ENCODE peak calls at places on chromosome 2, in ten cellular contexts. R, E, H, S, C, D, Y, J, K and G are unnamed samples.

GRCh38 chr2:8627019-8627691 is 54.7 kb upstream of the ID2 start:
- DNase-seq in H (peak; percentile 70), E (peak; percentile 64), J (no peak), C (no peak), D (no peak), R (peak; percentile 70), S (no peak), K (no peak), Y (no peak), G (no peak)

GRCh38 chr2:136765736-136766323 is 485 bp downstream of the THSD7B start:
- DNase-seq in Y (no peak), J (no peak), S (no peak), H (peak; percentile 49), R (peak; percentile 13), D (no peak), E (no peak), C (no peak), K (no peak), G (no peak)

GRCh38 chr2:234243871-234244565 is 193.5 kb downstream of the SPP2 start:
- DNase-seq in E (no peak), D (no peak), R (no peak), K (no peak), J (no peak), C (no peak), S (no peak), H (no peak), Y (no peak), G (peak; percentile 47)

GRCh38 chr2:16005389-16005788 is 65.0 kb downstream of the MYCN start:
- DNase-seq in C (no peak), R (no peak), D (no peak), S (no peak), H (no peak), J (no peak), K (no peak), E (no peak), Y (no peak), G (no peak)

GRCh38 chr2:41716497-41716896 is 331.3 kb upstream of the PKDCC start:
- DNase-seq in J (no peak), D (no peak), C (no peak), K (no peak), Y (no peak), S (no peak), R (no peak), E (no peak), H (no peak), G (no peak)

GRCh38 chr2:21256006-21256405 is 132.2 kb downstream of the TDRD15 start:
- DNase-seq in Y (no peak), C (no peak), J (no peak), S (peak; percentile 75), E (peak; percentile 45), H (no peak), K (no peak), R (no peak), D (no peak), G (peak; percentile 53)

GRCh38 chr2:168700615-168701245 is 101.7 kb upstream of the NOSTRIN start:
- DNase-seq in S (no peak), D (no peak), J (no peak), K (no peak), C (no peak), H (peak; percentile 51), E (peak; percentile 59), Y (no peak), R (no peak), G (no peak)

GRCh38 chr2:88265352-88265960 is 95.3 kb downstream of the THNSL2 start:
- DNase-seq in H (no peak), C (no peak), S (peak; percentile 29), E (no peak), R (peak; percentile 51), D (no peak), J (no peak), Y (no peak), K (no peak), G (peak; percentile 25)

GRCh38 chr2:148577845-148578492 is 66.6 kb upstream of the EPC2 start:
- DNase-seq in R (no peak), Y (no peak), J (no peak), H (no peak), E (no peak), S (no peak), K (no peak), D (no peak), C (no peak), G (no peak)

GRCh38 chr2:114550895-114551793 is 108.7 kb downstream of the DPP10 start:
- DNase-seq in E (peak; percentile 76), K (no peak), C (no peak), Y (peak; percentile 40), H (no peak), R (peak; percentile 79), D (no peak), S (peak; percentile 48), J (no peak), G (peak; percentile 40)

GRCh38 chr2:10447300-10448207 is 573 bp downstream of the ODC1 start:
- DNase-seq in J (no peak), S (no peak), D (no peak), K (no peak), E (peak; percentile 69), C (peak; percentile 55), Y (no peak), H (no peak), R (peak; percentile 61), G (peak; percentile 30)

GRCh38 chr2:121709776-121710469 is 26.8 kb downstream of the NIFK start:
- DNase-seq in E (no peak), R (no peak), C (no peak), K (no peak), Y (no peak), J (no peak), S (no peak), D (no peak), H (no peak), G (no peak)

GRCh38 chr2:47536696-47537095 is 133.7 kb downstream of the MSH2 start:
- DNase-seq in S (no peak), Y (no peak), C (no peak), K (no peak), E (no peak), J (no peak), R (no peak), H (no peak), D (no peak), G (no peak)

GRCh38 chr2:47541848-47542450 is 139.0 kb downstream of the MSH2 start:
- DNase-seq in C (no peak), R (no peak), K (no peak), S (no peak), H (no peak), D (no peak), E (no peak), J (no peak), Y (no peak), G (no peak)

GRCh38 chr2:47535991-47536390 is 133.0 kb downstream of the MSH2 start:
- DNase-seq in H (no peak), K (no peak), C (no peak), S (no peak), D (no peak), J (no peak), Y (no peak), E (no peak), R (no peak), G (peak; percentile 41)

GRCh38 chr2:47535073-47535472 is 132.1 kb downstream of the MSH2 start:
- DNase-seq in K (no peak), H (no peak), E (no peak), C (no peak), S (no peak), D (no peak), J (no peak), R (no peak), Y (no peak), G (no peak)

DNA sequence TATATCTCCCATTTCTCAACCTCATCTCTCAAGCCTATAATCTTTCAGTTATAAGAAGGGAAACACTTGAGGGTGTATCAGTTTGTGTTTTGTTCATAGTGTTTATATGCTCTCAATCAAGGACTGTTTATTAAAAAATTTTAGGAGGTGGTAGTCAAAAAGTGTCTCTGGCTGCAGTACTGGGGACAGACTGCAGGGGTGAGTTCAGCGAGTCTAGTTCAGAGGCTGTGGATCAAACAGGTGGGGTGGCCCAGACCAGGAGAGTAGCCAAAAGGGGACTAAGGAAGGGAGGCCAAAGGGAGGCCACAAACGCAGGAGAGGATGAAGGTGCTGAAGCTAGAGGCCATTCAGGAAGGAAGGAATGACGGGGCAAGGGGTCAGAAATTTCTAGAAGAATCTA is 136.3 kb downstream of the MSH2 start:
- DNase-seq in E (no peak), H (no peak), S (no peak), C (no peak), R (no peak), Y (no peak), K (no peak), J (no peak), D (no peak), G (no peak)
- TF ChIP-seq CTCF in E (peak; percentile 9), H (no peak), S (no peak), C (peak; percentile 41), R (no peak), Y (no peak), K (peak; percentile 19), J (no peak), D (no peak), G (peak; percentile 32)

DNA sequence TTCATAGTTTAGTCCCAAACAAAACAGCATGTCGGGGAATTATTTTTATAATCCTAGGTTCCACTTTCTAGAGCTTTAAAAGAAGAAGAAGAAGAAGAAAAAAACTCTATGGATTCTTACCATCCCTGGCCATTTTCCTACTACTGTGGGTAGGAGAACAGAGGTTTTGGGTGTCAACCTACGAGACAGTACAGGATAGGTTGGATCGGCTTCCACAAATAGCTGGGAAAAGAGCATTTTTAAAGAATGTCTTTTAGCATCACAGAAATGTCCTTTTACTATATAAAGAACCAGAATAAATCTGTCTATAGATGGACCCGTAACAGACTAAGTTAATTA is 65.2 kb downstream of the RBMS1 start:
- DNase-seq in E (no peak), Y (no peak), S (no peak), K (no peak), J (no peak), R (no peak), D (no peak), C (no peak), H (no peak), G (no peak)
- H3K4me3 ChIP-seq in E (no peak overlapping the region), Y (peak overlapping the region; percentile 6), S (no peak overlapping the region), K (peak overlapping the region; percentile 34), J (peak overlapping the region; percentile 1), R (no peak overlapping the region), D (peak overlapping the region; percentile 39), C (no peak overlapping the region), H (no peak overlapping the region), G (no peak overlapping the region)

GRCh38 chr2:43537137-43537536 is 58.7 kb downstream of the THADA start:
- DNase-seq in K (no peak), J (no peak), Y (no peak), D (no peak), R (no peak), C (no peak), E (no peak), S (no peak), H (no peak), G (no peak)
- H3K27ac ChIP-seq in K (peak overlapping the region; percentile 72), J (no peak overlapping the region), Y (no peak overlapping the region), D (no peak overlapping the region), R (no peak overlapping the region), C (no peak overlapping the region), E (peak overlapping the region; percentile 72), S (no peak overlapping the region), H (no peak overlapping the region), G (no peak overlapping the region)

DNA sequence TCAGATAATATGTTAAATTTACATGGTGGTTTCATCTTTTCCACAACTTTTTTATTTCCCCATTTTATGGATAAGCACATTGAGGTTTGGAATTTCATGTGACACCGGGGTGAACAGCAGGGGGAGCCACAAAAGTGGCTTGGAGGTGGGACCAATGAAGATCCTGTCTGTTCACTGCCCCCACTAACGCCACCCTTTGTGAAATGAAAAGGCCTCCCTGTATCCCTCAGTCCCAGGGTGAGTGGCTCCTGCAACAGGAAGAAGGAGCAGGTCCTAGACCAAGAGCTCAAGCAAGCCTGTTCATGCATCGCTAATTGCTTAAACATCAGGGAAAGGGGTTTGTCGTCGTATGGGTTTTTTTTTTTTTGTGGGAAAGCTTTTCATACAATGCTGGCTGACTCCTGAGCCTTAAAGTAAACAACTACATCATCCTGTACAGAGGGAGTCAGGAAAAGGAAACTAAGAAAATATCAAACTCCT is 267.8 kb upstream of the EPAS1 start:
- DNase-seq in E (no peak), H (no peak), C (peak; percentile 78), Y (no peak), K (peak; percentile 27), J (no peak), D (no peak), R (no peak), S (peak; percentile 69), G (no peak)
- TF ChIP-seq CTCF in E (no peak), H (peak; percentile 5), C (peak; percentile 51), Y (no peak), K (peak; percentile 45), J (no peak), D (no peak), R (no peak), S (peak; percentile 27), G (peak; percentile 51)